ENCODE peak calls at places on chromosomes 16 and 17, in four cellular contexts. T is sigmoid colon, Z is heart left ventricle, E is transverse colon. S is an unnamed sample.

GRCh38 chr16:87921236-87921773 is 15.0 kb downstream of the CA5A start:
- DNase-seq in T (no peak), Z (no peak), E (no peak), S (peak; percentile 73)

GRCh38 chr17:64218066-64218465 is 45.0 kb downstream of the TEX2 start:
- DNase-seq in T (no peak), Z (no peak), E (no peak), S (no peak)

GRCh38 chr16:74743668-74744299 is 30.8 kb downstream of the FA2H start:
- DNase-seq in T (no peak), Z (no peak), E (peak; percentile 95), S (peak; percentile 43)

GRCh38 chr16:85645021-85645589 is 32.0 kb downstream of the GSE1 start:
- DNase-seq in T (no peak), Z (no peak), E (peak; percentile 54), S (no peak)

GRCh38 chr17:74870512-74870911 is 2.3 kb downstream of the FDXR start:
- DNase-seq in T (no peak), Z (no peak), E (no peak), S (peak; percentile 94)

GRCh38 chr17:46199379-46199778 is 6.2 kb upstream of the KANSL1 start:
- DNase-seq in T (no peak), Z (no peak), E (no peak), S (no peak)

GRCh38 chr17:39704821-39705551 is 5.1 kb downstream of the ERBB2 start:
- DNase-seq in T (no peak), Z (no peak), E (no peak), S (no peak)

GRCh38 chr17:1045456-1045855 is 48.5 kb downstream of the TIMM22 start:
- DNase-seq in T (peak; percentile 49), Z (peak; percentile 48), E (no peak), S (no peak)

GRCh38 chr17:28701987-28702751 is 9.5 kb downstream of the PROCA1 start:
- DNase-seq in T (no peak), Z (no peak), E (no peak), S (no peak)

GRCh38 chr16:86052115-86052670 is 153.2 kb downstream of the IRF8 start:
- DNase-seq in T (peak; percentile 37), Z (no peak), E (no peak), S (no peak)

GRCh38 chr17:59845595-59846390 is 47.0 kb downstream of the TUBD1 start:
- DNase-seq in T (peak; percentile 69), Z (no peak), E (peak; percentile 81), S (no peak)

GRCh38 chr17:34519286-34519685 is 60.1 kb upstream of the TMEM132E start:
- DNase-seq in T (no peak), Z (no peak), E (no peak), S (peak; percentile 41)

GRCh38 chr17:77701996-77702395 is 256.5 kb upstream of the TNRC6C start:
- DNase-seq in T (no peak), Z (no peak), E (no peak), S (no peak)

GRCh38 chr17:77372444-77373297 is 231.9 kb downstream of the SEC14L1 start:
- DNase-seq in T (peak; percentile 95), Z (peak; percentile 95), E (peak; percentile 81), S (peak; percentile 88)

GRCh38 chr17:47192549-47192948 is 3.5 kb upstream of the CDC27 start:
- DNase-seq in T (no peak), Z (no peak), E (no peak), S (no peak)

GRCh38 chr16:77191259-77191969 is 424 bp downstream of the MON1B start:
- DNase-seq in T (peak; percentile 75), Z (no peak), E (peak; percentile 27), S (no peak)

GRCh38 chr16:1258218-1258587 is 2.3 kb downstream of the TPSD1 start:
- DNase-seq in T (no peak), Z (no peak), E (no peak), S (no peak)

GRCh38 chr17:28467456-28468025 is 5.9 kb upstream of the SLC13A2 start:
- DNase-seq in T (peak; percentile 14), Z (no peak), E (no peak), S (no peak)

GRCh38 chr16:12271006-12271405 is 294.5 kb downstream of the SNX29 start:
- DNase-seq in T (no peak), Z (no peak), E (no peak), S (peak; percentile 45)

GRCh38 chr17:29959658-29960337 is 18.4 kb downstream of the EFCAB5 start:
- DNase-seq in T (no peak), Z (no peak), E (no peak), S (no peak)

GRCh38 chr17:6994118-6994598 is 1.7 kb upstream of the ALOX12 start:
- DNase-seq in T (no peak), Z (no peak), E (no peak), S (no peak)

GRCh38 chr16:25256821-25257503 is 683 bp downstream of the ZKSCAN2 start:
- DNase-seq in T (no peak), Z (no peak), E (peak; percentile 10), S (no peak)

GRCh38 chr17:17063546-17064122 is 21.4 kb downstream of the MPRIP start:
- DNase-seq in T (peak; percentile 83), Z (peak; percentile 80), E (peak; percentile 33), S (peak; percentile 70)

GRCh38 chr17:71251936-71252335 is 868.9 kb upstream of the SOX9 start:
- DNase-seq in T (no peak), Z (no peak), E (no peak), S (no peak)

GRCh38 chr17:72561680-72562079 is 440.9 kb downstream of the SOX9 start:
- DNase-seq in T (no peak), Z (no peak), E (no peak), S (no peak)

GRCh38 chr17:81715107-81715871 is 3.2 kb downstream of the SLC25A10 start:
- DNase-seq in T (peak; percentile 67), Z (no peak), E (no peak), S (no peak)

GRCh38 chr17:1055751-1056645 is 59.1 kb downstream of the TIMM22 start:
- DNase-seq in T (peak; percentile 85), Z (peak; percentile 81), E (peak; percentile 41), S (peak; percentile 73)

GRCh38 chr17:77882481-77883212 is 75.9 kb upstream of the TNRC6C start:
- DNase-seq in T (peak; percentile 77), Z (peak; percentile 80), E (peak; percentile 51), S (peak; percentile 72)

GRCh38 chr17:8052256-8053252 is 13.7 kb downstream of the ALOX15B start:
- DNase-seq in T (peak; percentile 24), Z (no peak), E (no peak), S (no peak)

GRCh38 chr16:20175358-20175757 is 101.7 kb upstream of the GPR139 start:
- DNase-seq in T (no peak), Z (no peak), E (no peak), S (no peak)

GRCh38 chr17:80023261-80024205 is 12.1 kb downstream of the TBC1D16 start:
- DNase-seq in T (no peak), Z (peak; percentile 55), E (peak; percentile 34), S (peak; percentile 29)

GRCh38 chr16:79272141-79272577 is 328.4 kb downstream of the MAF start:
- DNase-seq in T (no peak), Z (no peak), E (peak; percentile 32), S (no peak)

DNA sequence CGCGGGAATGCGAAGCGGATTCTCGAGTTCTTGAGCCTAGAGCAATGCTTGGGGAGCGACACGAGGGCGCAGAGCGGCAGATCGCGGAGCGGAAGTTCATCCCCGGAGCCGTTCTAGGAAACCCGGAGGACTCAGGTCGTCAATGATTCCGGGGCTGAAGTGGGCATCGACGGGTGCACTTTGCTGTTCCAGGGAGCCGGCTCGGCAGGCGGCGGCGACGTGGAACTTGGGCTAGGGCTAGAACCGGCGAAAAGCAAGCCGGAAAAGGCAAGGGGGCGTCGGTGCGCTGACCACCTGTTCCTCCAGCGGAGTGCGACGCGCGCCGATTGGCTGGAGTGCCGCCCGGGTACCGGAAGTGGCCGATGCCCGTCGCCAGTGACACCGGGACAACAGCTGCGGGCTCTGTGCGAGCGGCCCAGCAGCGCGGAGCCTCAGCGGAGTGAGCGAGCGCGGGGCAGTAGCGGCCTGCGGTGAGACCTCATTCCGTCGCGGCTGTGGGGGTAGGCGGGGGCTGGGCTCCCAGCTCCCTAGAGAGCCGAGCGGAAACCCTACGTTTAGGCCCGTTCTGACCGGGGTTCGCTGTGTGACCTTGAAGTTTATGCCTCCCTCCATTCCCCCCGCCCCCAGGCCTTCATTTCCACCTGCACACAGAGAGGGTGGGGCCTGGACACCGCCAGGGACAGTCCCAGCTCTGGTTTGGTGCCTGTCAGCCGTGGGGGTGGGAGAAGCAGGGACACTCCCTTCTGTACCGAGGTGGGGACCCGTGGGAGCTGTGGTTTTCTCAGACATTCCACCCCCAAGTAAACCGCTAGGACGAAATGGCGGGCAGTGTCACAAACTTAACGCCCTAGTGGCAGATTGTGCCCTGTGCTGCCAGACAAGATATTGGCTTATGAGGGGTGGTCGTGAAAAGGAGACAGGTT is at the start of gene ZFP3:
- DNase-seq in T (peak; percentile 91), Z (peak; percentile 94), E (peak; percentile 90), S (peak; percentile 88)
- TF ChIP-seq POLR2A in T (peak; percentile 45), Z (no peak), E (peak; percentile 78), S (no peak)

GRCh38 chr17:43779145-43780125 is 658 bp upstream of the DUSP3 start:
- DNase-seq in T (peak; percentile 69), Z (no peak), E (no peak), S (no peak)
- H3K27ac ChIP-seq in T (peak overlapping the region; percentile 100), Z (peak overlapping the region; percentile 100), E (peak overlapping the region; percentile 100), S (peak overlapping the region; percentile 74)

DNA sequence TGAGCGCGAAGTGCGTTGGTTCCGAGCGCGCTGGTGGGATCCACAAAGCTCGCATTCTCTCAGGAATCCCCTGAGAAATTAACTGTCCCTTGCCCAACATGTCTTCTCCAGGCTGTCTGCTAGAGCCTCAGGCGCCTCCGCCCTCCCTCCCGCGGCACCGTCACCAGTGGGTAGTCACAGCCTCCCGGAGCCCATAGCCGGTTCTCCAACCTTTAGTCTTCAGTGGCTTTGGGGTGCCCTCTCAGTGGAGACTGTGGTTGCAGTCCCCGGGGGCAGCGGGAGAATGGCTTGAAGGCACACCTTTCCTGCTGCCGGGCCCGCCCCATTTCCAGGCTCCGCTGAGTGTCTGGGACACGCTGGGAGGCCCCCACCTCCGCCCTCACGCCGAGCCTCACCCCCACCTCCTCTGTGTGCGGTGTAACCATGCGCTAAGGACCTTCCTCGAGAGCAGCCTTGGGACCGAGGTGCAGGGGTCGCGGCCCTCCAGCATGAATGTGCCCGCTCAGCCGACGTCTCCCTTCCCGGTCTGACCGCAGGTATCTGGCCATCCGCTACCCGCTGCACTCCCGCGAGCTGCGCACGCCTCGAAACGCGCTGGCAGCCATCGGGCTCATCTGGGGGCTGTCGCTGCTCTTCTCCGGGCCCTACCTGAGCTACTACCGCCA is 1.7 kb downstream of the GALR2 start:
- DNase-seq in T (no peak), Z (no peak), E (no peak), S (no peak)
- H3K4me1 ChIP-seq in T (peaks cover 54% of the 10 kb centered on the region), Z (peaks cover 41% of the 10 kb centered on the region), E (peaks cover 22% of the 10 kb centered on the region), S (peaks cover 40% of the 10 kb centered on the region)

GRCh38 chr16:30382398-30383015 is at the start of gene SEPTIN1:
- DNase-seq in T (no peak), Z (no peak), E (peak; percentile 67), S (no peak)
- TF ChIP-seq POLR2A in T (no peak), Z (no peak), E (peak; percentile 7), S (no peak)

DNA sequence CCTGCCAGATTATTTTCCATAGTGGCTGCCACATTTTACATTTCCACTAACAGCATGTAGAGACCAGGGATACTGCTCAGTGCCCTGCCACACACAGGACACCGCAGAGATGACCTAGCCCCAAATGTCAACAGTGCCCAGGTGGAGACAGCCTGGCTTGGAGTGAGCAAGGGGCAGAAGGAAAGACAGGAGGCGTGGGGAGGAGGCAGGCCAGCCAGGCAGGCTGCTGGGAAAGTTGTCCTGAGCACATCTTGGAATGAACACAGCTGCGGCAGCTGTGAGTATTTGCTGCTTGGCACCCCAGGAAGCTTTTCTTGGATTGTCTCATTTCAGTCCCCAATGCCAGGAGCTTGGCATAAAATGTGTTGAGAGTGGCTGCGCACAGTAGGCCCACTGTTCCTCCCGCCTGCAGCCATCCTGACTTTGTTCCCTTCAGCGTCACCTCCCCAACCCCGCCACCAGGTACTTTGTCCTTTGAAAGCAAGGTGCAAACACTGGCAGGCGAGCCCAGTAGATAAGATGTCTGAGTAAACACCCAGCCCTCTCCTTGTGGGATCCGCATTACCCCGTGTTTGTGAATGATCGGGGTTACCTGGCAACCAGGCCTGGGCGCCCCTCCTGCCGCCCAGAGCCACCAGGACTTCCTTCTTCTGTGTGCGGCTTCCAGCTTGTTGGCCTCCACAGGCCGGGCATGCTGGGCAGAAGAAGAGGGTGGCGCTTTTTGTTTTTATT is 114.0 kb downstream of the CMIP start:
- DNase-seq in T (no peak), Z (no peak), E (peak; percentile 88), S (no peak)
- H3K27ac ChIP-seq in T (peak overlapping the region; percentile 14), Z (no peak overlapping the region), E (peak overlapping the region; percentile 84), S (no peak overlapping the region)